ENCODE peak calls at places on chromosome 5, in ten cellular contexts. X is A549, U is breast epithelium, I is adrenal gland, C is right lobe of liver, K is transverse colon, M is H1, O is prostate gland, P is heart left ventricle, T is body of pancreas. B is an unnamed sample.

GRCh38 chr5:80928073-80928472 is 32.1 kb upstream of the RASGRF2 start:
- DNase-seq in X (no peak), U (no peak), I (no peak), C (no peak), K (no peak), M (no peak), O (no peak), P (no peak), T (no peak), B (no peak)

GRCh38 chr5:24816206-24816605 is 171.4 kb upstream of the CDH10 start:
- DNase-seq in X (no peak), U (no peak), I (no peak), C (no peak), K (no peak), M (no peak), O (no peak), P (no peak), T (no peak), B (no peak)

GRCh38 chr5:78745985-78746384 is 97.4 kb upstream of the LHFPL2 start:
- DNase-seq in X (no peak), U (no peak), I (no peak), C (no peak), K (no peak), M (no peak), O (no peak), P (no peak), T (no peak), B (no peak)

GRCh38 chr5:112634796-112635195 is 102.9 kb upstream of the APC start:
- DNase-seq in X (no peak), U (no peak), I (no peak), C (no peak), K (no peak), M (no peak), O (no peak), P (no peak), T (no peak), B (peak)

GRCh38 chr5:134048864-134049263 is 44.1 kb upstream of the VDAC1 start:
- DNase-seq in X (no peak), U (no peak), I (no peak), C (no peak), K (no peak), M (no peak), O (no peak), P (no peak), T (no peak), B (no peak)

GRCh38 chr5:101045689-101046088 is 142.6 kb upstream of the ST8SIA4 start:
- DNase-seq in X (no peak), U (no peak), I (no peak), C (no peak), K (no peak), M (no peak), O (no peak), P (no peak), T (no peak), B (no peak)

GRCh38 chr5:90886381-90886780 is 327.8 kb downstream of the ADGRV1 start:
- DNase-seq in X (no peak), U (no peak), I (no peak), C (no peak), K (no peak), M (no peak), O (no peak), P (no peak), T (no peak), B (no peak)

GRCh38 chr5:124580925-124581821 is 165.3 kb downstream of the ZNF608 start:
- DNase-seq in X (no peak), U (no peak), I (no peak), C (peak), K (peak), M (peak), O (peak), P (no peak), T (peak), B (no peak)

GRCh38 chr5:62306494-62307363 is 723 bp downstream of the KIF2A start:
- DNase-seq in X (peak), U (peak), I (peak), C (no peak), K (peak), M (no peak), O (peak), P (no peak), T (peak), B (no peak)

GRCh38 chr5:129445379-129445778 is 14.7 kb upstream of the ADAMTS19 start:
- DNase-seq in X (no peak), U (no peak), I (no peak), C (no peak), K (no peak), M (no peak), O (no peak), P (no peak), T (no peak), B (no peak)

GRCh38 chr5:179414459-179415215 is 69.4 kb upstream of the ADAMTS2 start:
- DNase-seq in X (no peak), U (no peak), I (no peak), C (peak), K (no peak), M (no peak), O (no peak), P (no peak), T (no peak), B (no peak)

GRCh38 chr5:14210729-14211128 is 67.6 kb downstream of the TRIO start:
- DNase-seq in X (no peak), U (no peak), I (no peak), C (no peak), K (no peak), M (no peak), O (no peak), P (no peak), T (no peak), B (no peak)

GRCh38 chr5:130102995-130103394 is 198.7 kb downstream of the CHSY3 start:
- DNase-seq in X (no peak), U (no peak), I (no peak), C (no peak), K (no peak), M (no peak), O (no peak), P (no peak), T (no peak), B (no peak)

GRCh38 chr5:124844371-124844770 is 97.9 kb upstream of the ZNF608 start:
- DNase-seq in X (no peak), U (no peak), I (no peak), C (no peak), K (no peak), M (no peak), O (no peak), P (no peak), T (no peak), B (no peak)

GRCh38 chr5:10520716-10521115 is 43.2 kb upstream of the ANKRD33B start:
- DNase-seq in X (no peak), U (no peak), I (no peak), C (no peak), K (no peak), M (no peak), O (no peak), P (no peak), T (no peak), B (no peak)

GRCh38 chr5:144134181-144134827 is 36.2 kb downstream of the YIPF5 start:
- DNase-seq in X (no peak), U (no peak), I (no peak), C (no peak), K (no peak), M (no peak), O (no peak), P (no peak), T (no peak), B (no peak)

GRCh38 chr5:36090033-36090432 is 23.4 kb upstream of the UGT3A2 start:
- DNase-seq in X (peak), U (no peak), I (no peak), C (no peak), K (no peak), M (peak), O (no peak), P (no peak), T (no peak), B (no peak)

GRCh38 chr5:54296386-54296785 is 14.0 kb downstream of the ARL15 start:
- DNase-seq in X (no peak), U (peak), I (no peak), C (no peak), K (peak), M (no peak), O (peak), P (no peak), T (peak), B (no peak)

GRCh38 chr5:90142531-90142930 is 267.0 kb downstream of the CETN3 start:
- DNase-seq in X (no peak), U (no peak), I (no peak), C (no peak), K (no peak), M (no peak), O (no peak), P (no peak), T (no peak), B (no peak)

GRCh38 chr5:140554454-140554853 is 2.8 kb downstream of the SRA1 start:
- DNase-seq in X (no peak), U (no peak), I (no peak), C (no peak), K (no peak), M (no peak), O (no peak), P (no peak), T (no peak), B (no peak)

GRCh38 chr5:29214821-29215220 is 1978.7 kb upstream of the CDH6 start:
- DNase-seq in X (no peak), U (no peak), I (no peak), C (no peak), K (no peak), M (no peak), O (no peak), P (no peak), T (no peak), B (no peak)

GRCh38 chr5:178114325-178115135 is 1.2 kb downstream of the N4BP3 start:
- DNase-seq in X (no peak), U (no peak), I (no peak), C (no peak), K (peak), M (no peak), O (no peak), P (peak), T (peak), B (no peak)

GRCh38 chr5:71600783-71601182 is 13.6 kb downstream of the MCCC2 start:
- DNase-seq in X (no peak), U (no peak), I (no peak), C (no peak), K (no peak), M (no peak), O (no peak), P (no peak), T (no peak), B (no peak)

GRCh38 chr5:143887302-143887638 is 75.3 kb downstream of the HMHB1 start:
- DNase-seq in X (no peak), U (no peak), I (no peak), C (no peak), K (no peak), M (no peak), O (peak), P (peak), T (peak), B (no peak)

GRCh38 chr5:100517301-100517974 is 17.7 kb upstream of the FAM174A start:
- DNase-seq in X (no peak), U (no peak), I (no peak), C (no peak), K (peak), M (no peak), O (no peak), P (no peak), T (no peak), B (no peak)

GRCh38 chr5:178205010-178205748 is 846 bp downstream of the HNRNPAB start:
- DNase-seq in X (peak), U (peak), I (peak), C (peak), K (peak), M (no peak), O (peak), P (peak), T (peak), B (peak)

GRCh38 chr5:73808916-73809315 is 182.9 kb downstream of the ARHGEF28 start:
- DNase-seq in X (no peak), U (no peak), I (no peak), C (no peak), K (no peak), M (no peak), O (no peak), P (no peak), T (no peak), B (no peak)

GRCh38 chr5:73117088-73117755 is 3.2 kb upstream of the TMEM171 start:
- DNase-seq in X (no peak), U (no peak), I (peak), C (no peak), K (no peak), M (no peak), O (no peak), P (no peak), T (no peak), B (no peak)

GRCh38 chr5:1206521-1207412 is 5.4 kb downstream of the SLC6A19 start:
- DNase-seq in X (no peak), U (no peak), I (no peak), C (no peak), K (no peak), M (no peak), O (no peak), P (peak), T (no peak), B (no peak)

GRCh38 chr5:168317096-168317520 is 25.7 kb downstream of the WWC1 start:
- DNase-seq in X (no peak), U (no peak), I (no peak), C (no peak), K (no peak), M (no peak), O (no peak), P (no peak), T (no peak), B (no peak)

GRCh38 chr5:60287174-60287771 is 393.7 kb upstream of the PDE4D start:
- DNase-seq in X (peak), U (no peak), I (peak), C (no peak), K (peak), M (peak), O (no peak), P (no peak), T (peak), B (no peak)

GRCh38 chr5:28648108-28648507 is 1609.7 kb upstream of the CDH9 start:
- DNase-seq in X (peak), U (no peak), I (no peak), C (no peak), K (no peak), M (no peak), O (no peak), P (no peak), T (no peak), B (no peak)

GRCh38 chr5:6712582-6713273 is 504 bp upstream of the TENT4A start:
- DNase-seq in X (peak), U (peak), I (peak), C (peak), K (peak), M (peak), O (peak), P (peak), T (peak), B (peak)
- TF ChIP-seq CTCF in X (no peak), U (no peak), I (no peak), C (no peak), K (no peak), M (no peak), O (peak), P (peak), T (no peak), B (no peak)

DNA sequence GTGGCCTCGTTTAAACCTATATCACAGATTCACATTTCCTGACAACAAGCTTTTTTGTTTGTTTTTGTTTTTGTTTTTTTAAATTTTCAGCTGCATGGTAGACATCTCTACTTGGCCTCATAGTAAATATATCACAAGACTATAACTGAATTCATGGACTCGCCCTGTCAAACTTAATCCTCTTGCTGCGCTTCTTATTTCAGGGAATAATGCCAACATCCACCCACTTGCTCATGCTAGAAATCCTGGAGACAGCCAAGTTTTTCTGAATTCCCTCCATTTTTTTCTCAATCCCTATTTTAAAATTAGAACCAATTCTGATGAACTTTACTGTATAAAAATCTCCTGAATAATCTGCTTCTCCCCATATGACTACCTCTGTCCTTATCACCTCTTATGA is 283.6 kb upstream of the RPS23 start:
- DNase-seq in X (no peak), U (no peak), I (no peak), C (no peak), K (no peak), M (no peak), O (no peak), P (no peak), T (no peak), B (no peak)
- TF ChIP-seq POLR2A in X (no peak), U (no peak), I (no peak), C (no peak), K (no peak), M (no peak), O (no peak), P (no peak), T (no peak), B (no peak)

DNA sequence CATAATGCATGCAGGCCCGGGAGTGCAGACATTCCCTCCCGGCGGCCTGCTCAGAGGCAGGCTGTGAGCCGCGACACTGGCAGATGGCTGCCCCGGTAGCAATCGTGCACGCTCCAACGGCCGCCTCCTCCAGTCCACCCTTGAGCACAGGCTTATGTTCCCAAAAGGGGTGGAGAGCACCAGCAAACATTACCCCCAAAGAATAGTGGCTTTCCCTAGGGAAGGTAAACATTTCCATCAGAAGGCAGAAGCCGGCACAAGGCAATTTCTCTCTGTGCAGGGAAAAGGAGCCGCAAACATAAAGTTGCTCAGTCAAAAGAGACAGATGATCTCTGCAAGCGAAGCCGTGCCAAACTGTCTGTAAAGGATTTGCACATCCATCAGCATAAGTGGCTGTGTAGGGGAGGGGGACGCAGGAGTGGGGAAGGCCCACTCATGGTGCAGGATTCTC is 92.5 kb downstream of the SIL1 start:
- DNase-seq in X (no peak), U (no peak), I (no peak), C (no peak), K (no peak), M (no peak), O (no peak), P (no peak), T (no peak), B (no peak)
- H3K4me3 ChIP-seq in X (no peak), U (no peak), I (no peak), C (no peak), K (no peak), M (no peak), O (no peak), P (no peak), T (no peak), B (no peak)

DNA sequence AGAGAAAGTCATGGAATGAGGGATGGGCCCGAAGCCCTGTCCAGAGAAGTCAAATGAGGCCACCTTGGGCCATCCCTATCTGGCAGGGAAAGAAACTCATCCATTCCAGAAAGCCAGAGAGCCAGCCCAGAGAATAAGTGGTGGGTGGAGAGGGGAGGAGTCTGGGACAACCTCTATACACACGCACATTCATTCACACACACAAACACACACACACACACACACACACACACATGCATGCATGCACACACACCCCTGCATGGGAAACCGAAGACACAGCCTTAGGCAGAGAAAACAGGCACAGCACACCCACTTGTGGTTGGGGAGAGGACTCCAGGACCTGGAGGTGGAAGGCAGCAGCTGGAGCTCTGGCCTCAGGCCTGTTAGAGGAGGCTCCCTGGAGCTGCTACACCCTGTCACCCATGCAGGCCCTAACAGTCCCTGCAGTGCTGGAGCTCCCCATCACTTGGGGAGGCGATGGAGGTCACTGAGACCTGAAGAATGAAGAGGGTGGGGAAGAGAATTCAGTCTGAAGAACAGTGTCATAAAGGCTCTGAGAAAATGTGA is 38.0 kb downstream of the TGFBI start:
- DNase-seq in X (peak), U (no peak), I (peak), C (peak), K (no peak), M (no peak), O (no peak), P (no peak), T (peak), B (no peak)
- TF ChIP-seq CTCF in X (no peak), U (no peak), I (peak), C (no peak), K (peak), M (no peak), O (no peak), P (peak), T (no peak), B (no peak)

GRCh38 chr5:76818844-76819831 is at the start of gene F2RL1:
- DNase-seq in X (peak), U (peak), I (peak), C (peak), K (peak), M (peak), O (peak), P (peak), T (peak), B (no peak)
- TF ChIP-seq POLR2A in X (peak), U (no peak), I (no peak), C (peak), K (peak), M (peak), O (peak), P (peak), T (peak), B (no peak)

DNA sequence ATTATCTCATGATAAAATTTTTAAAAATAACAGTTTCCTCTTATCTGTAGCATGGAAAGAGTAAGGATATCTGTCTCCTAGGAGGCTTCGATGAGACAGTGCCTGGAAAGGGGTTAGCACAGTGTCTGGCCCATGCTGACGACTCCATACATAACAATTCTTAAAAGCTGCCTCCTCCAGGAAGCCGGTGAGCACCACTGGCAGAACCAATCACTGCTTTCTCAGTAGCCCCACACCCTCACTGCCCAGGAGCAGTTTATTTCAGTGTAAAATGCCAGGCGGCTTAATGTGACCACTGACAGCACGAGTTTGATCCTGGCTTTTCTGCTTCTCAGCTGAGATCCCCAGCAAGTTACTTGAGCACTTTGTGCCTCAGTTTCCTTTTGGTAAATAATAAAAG is 1.2 kb upstream of the NIPAL4 start:
- DNase-seq in X (no peak), U (no peak), I (no peak), C (no peak), K (no peak), M (no peak), O (no peak), P (no peak), T (no peak), B (no peak)
- H3K4me3 ChIP-seq in X (no peak), U (no peak), I (no peak), C (no peak), K (no peak), M (no peak), O (no peak), P (no peak), T (no peak), B (no peak)

DNA sequence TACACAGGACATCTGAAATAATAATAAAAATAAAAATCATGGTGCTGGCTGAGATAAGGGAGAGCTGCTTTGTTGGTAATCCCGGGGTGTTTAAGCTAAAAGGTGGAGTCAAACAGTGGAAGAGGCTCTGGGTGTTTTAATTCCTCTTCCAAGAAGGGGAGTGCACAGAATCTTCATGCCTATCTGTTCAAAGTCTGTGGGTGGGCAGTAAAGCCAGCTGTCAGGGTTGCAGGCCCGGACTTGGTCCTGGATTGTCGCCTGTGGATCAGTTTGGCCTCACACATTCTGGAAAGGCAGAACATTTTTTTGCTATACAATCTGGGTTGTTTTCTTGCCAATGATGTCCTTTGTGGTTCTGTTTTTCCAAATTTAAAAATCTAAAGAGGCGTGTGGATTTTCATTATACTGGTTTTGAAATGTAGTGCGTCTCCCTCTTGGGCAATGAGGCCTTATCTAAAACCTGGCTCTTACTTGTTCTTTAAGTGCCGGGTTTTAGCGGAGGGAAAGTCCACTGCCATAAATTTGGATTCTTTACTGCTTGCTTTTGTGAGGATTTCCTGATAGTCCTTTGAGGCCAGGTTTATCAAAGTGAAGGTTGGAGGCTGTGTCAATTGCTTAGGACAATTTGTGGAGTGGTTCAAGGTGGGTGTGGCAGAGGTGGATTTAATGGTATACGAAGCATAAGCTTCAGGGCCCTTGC is 5.9 kb downstream of the ANKDD1B start:
- DNase-seq in X (no peak), U (no peak), I (no peak), C (no peak), K (peak), M (no peak), O (peak), P (no peak), T (no peak), B (no peak)
- TF ChIP-seq CTCF in X (no peak), U (no peak), I (no peak), C (no peak), K (no peak), M (no peak), O (no peak), P (no peak), T (no peak), B (no peak)

B was measured in gastrocnemius medialis.